ENCODE peak calls at places on chromosomes 7 and 10, in eight cellular contexts. H, S, R, P, F, E, B and V are unnamed samples.
A peak's percentile ranks its signal among the peaks of the same experiment; 100 is the strongest.

GRCh38 chr7:1380821-1381580 is 78.3 kb downstream of the MICALL2 start:
- DNase-seq in H (no peak), S (no peak), R (no peak), P (no peak), F (no peak), E (no peak), B (no peak), V (no peak)

GRCh38 chr7:112416127-112416526 is 34.1 kb upstream of the IFRD1 start:
- DNase-seq in H (no peak), S (no peak), R (no peak), P (no peak), F (no peak), E (no peak), B (no peak), V (peak; percentile 30)

GRCh38 chr7:99740573-99741437 is 5.8 kb upstream of the CYP3A7 start:
- DNase-seq in H (no peak), S (peak; percentile 51), R (no peak), P (no peak), F (no peak), E (no peak), B (no peak), V (peak; percentile 7)

GRCh38 chr7:157855452-157856213 is 518.8 kb downstream of the DNAJB6 start:
- DNase-seq in H (no peak), S (no peak), R (no peak), P (no peak), F (no peak), E (no peak), B (no peak), V (no peak)

GRCh38 chr10:132960071-132960472 is 17.7 kb upstream of the CFAP46 start:
- DNase-seq in H (no peak), S (no peak), R (no peak), P (no peak), F (no peak), E (no peak), B (no peak), V (no peak)

GRCh38 chr10:85648279-85648754 is 718.3 kb downstream of the GRID1 start:
- DNase-seq in H (no peak), S (no peak), R (no peak), P (no peak), F (peak; percentile 8), E (no peak), B (peak; percentile 51), V (no peak)

GRCh38 chr7:77426052-77426404 is 9.9 kb upstream of the GSAP start:
- DNase-seq in H (no peak), S (no peak), R (no peak), P (no peak), F (no peak), E (no peak), B (no peak), V (peak; percentile 38)

GRCh38 chr7:80017101-80017500 is 117.5 kb upstream of the GNAI1 start:
- DNase-seq in H (no peak), S (no peak), R (no peak), P (no peak), F (no peak), E (no peak), B (no peak), V (peak; percentile 8)

GRCh38 chr10:125997586-125997985 is 101.2 kb downstream of the FANK1 start:
- DNase-seq in H (no peak), S (no peak), R (no peak), P (no peak), F (no peak), E (no peak), B (no peak), V (no peak)

GRCh38 chr10:110326351-110327032 is 21.8 kb upstream of the SMNDC1 start:
- DNase-seq in H (no peak), S (peak; percentile 67), R (peak; percentile 24), P (no peak), F (no peak), E (no peak), B (peak; percentile 71), V (peak; percentile 89)

GRCh38 chr7:47216439-47216838 is 365.5 kb downstream of the TNS3 start:
- DNase-seq in H (no peak), S (no peak), R (no peak), P (no peak), F (no peak), E (no peak), B (no peak), V (no peak)

GRCh38 chr7:108143658-108144420 is 13.7 kb upstream of the LAMB4 start:
- DNase-seq in H (no peak), S (no peak), R (no peak), P (no peak), F (no peak), E (no peak), B (no peak), V (no peak)

GRCh38 chr10:118003146-118003545 is 43.6 kb downstream of the RAB11FIP2 start:
- DNase-seq in H (no peak), S (peak; percentile 13), R (no peak), P (no peak), F (no peak), E (no peak), B (no peak), V (no peak)

GRCh38 chr10:34628174-34628802 is 186.8 kb downstream of the PARD3 start:
- DNase-seq in H (no peak), S (no peak), R (no peak), P (no peak), F (peak; percentile 2), E (no peak), B (no peak), V (no peak)

GRCh38 chr7:35353481-35353880 is 99.6 kb upstream of the TBX20 start:
- DNase-seq in H (no peak), S (no peak), R (no peak), P (no peak), F (no peak), E (no peak), B (no peak), V (no peak)

GRCh38 chr10:101238732-101239105 is 9.5 kb upstream of the LBX1 start:
- DNase-seq in H (no peak), S (no peak), R (peak; percentile 18), P (no peak), F (no peak), E (no peak), B (no peak), V (no peak)